ENCODE peak calls at places on chromosomes 4 and X, in nine cellular contexts. One of them, this sample, is unnamed.

GRCh38 chr4:121278811-121279368 is 101.9 kb downstream of the QRFPR start:
- DNase-seq in endodermal cell: no peak
- DNase-seq in lower lobe of right lung: no peak
- DNase-seq in WTC11: no peak
- DNase-seq in lung: no peak
- DNase-seq in upper lobe of left lung: no peak
- DNase-seq in MCF 10A: no peak
- DNase-seq in AG09309: peak
- DNase-seq in GM12878: peak
- DNase-seq in this sample: no peak

GRCh38 chr4:36111180-36111579 is 133.1 kb downstream of the ARAP2 start:
- DNase-seq in endodermal cell: no peak
- DNase-seq in lower lobe of right lung: no peak
- DNase-seq in WTC11: no peak
- DNase-seq in lung: no peak
- DNase-seq in upper lobe of left lung: no peak
- DNase-seq in MCF 10A: peak
- DNase-seq in AG09309: no peak
- DNase-seq in GM12878: no peak
- DNase-seq in this sample: no peak

GRCh38 chr4:83191026-83191425 is 76.5 kb upstream of the PLAC8 start:
- DNase-seq in endodermal cell: no peak
- DNase-seq in lower lobe of right lung: no peak
- DNase-seq in WTC11: no peak
- DNase-seq in lung: no peak
- DNase-seq in upper lobe of left lung: no peak
- DNase-seq in MCF 10A: no peak
- DNase-seq in AG09309: no peak
- DNase-seq in GM12878: no peak
- DNase-seq in this sample: no peak

GRCh38 chr4:185357220-185357619 is 38.5 kb downstream of the LRP2BP start:
- DNase-seq in endodermal cell: no peak
- DNase-seq in lower lobe of right lung: no peak
- DNase-seq in WTC11: no peak
- DNase-seq in lung: no peak
- DNase-seq in upper lobe of left lung: no peak
- DNase-seq in MCF 10A: no peak
- DNase-seq in AG09309: peak
- DNase-seq in GM12878: no peak
- DNase-seq in this sample: no peak

GRCh38 chr4:38189445-38189844 is 229.2 kb downstream of the PTTG2 start:
- DNase-seq in endodermal cell: no peak
- DNase-seq in lower lobe of right lung: no peak
- DNase-seq in WTC11: no peak
- DNase-seq in lung: no peak
- DNase-seq in upper lobe of left lung: no peak
- DNase-seq in MCF 10A: peak
- DNase-seq in AG09309: peak
- DNase-seq in GM12878: no peak
- DNase-seq in this sample: no peak

GRCh38 chr4:20026456-20026855 is 225.2 kb upstream of the SLIT2 start:
- DNase-seq in endodermal cell: no peak
- DNase-seq in lower lobe of right lung: no peak
- DNase-seq in WTC11: no peak
- DNase-seq in lung: no peak
- DNase-seq in upper lobe of left lung: no peak
- DNase-seq in MCF 10A: no peak
- DNase-seq in AG09309: peak
- DNase-seq in GM12878: no peak
- DNase-seq in this sample: no peak

GRCh38 chrX:68894513-68895338 is 65.9 kb downstream of the EFNB1 start:
- DNase-seq in endodermal cell: peak
- DNase-seq in lower lobe of right lung: peak
- DNase-seq in WTC11: no peak
- DNase-seq in lung: peak
- DNase-seq in upper lobe of left lung: peak
- DNase-seq in MCF 10A: peak
- DNase-seq in AG09309: no peak
- DNase-seq in GM12878: no peak
- DNase-seq in this sample: no peak

GRCh38 chr4:106530816-106531215 is 162.2 kb upstream of the GIMD1 start:
- DNase-seq in endodermal cell: no peak
- DNase-seq in lower lobe of right lung: no peak
- DNase-seq in WTC11: no peak
- DNase-seq in lung: no peak
- DNase-seq in upper lobe of left lung: no peak
- DNase-seq in MCF 10A: no peak
- DNase-seq in AG09309: peak
- DNase-seq in GM12878: no peak
- DNase-seq in this sample: no peak

GRCh38 chrX:443676-444210 is 57.0 kb upstream of the PPP2R3B start:
- DNase-seq in endodermal cell: no peak
- DNase-seq in lower lobe of right lung: no peak
- DNase-seq in WTC11: no peak
- DNase-seq in lung: no peak
- DNase-seq in upper lobe of left lung: no peak
- DNase-seq in MCF 10A: no peak
- DNase-seq in AG09309: no peak
- DNase-seq in GM12878: no peak
- DNase-seq in this sample: no peak

GRCh38 chrX:47351706-47352105 is 18.7 kb upstream of the ZNF157 start:
- DNase-seq in endodermal cell: no peak
- DNase-seq in lower lobe of right lung: no peak
- DNase-seq in WTC11: no peak
- DNase-seq in lung: no peak
- DNase-seq in upper lobe of left lung: no peak
- DNase-seq in MCF 10A: peak
- DNase-seq in AG09309: no peak
- DNase-seq in GM12878: no peak
- DNase-seq in this sample: no peak

GRCh38 chrX:41734530-41734929 is 10.5 kb downstream of the GPR82 start:
- DNase-seq in endodermal cell: peak
- DNase-seq in lower lobe of right lung: no peak
- DNase-seq in WTC11: no peak
- DNase-seq in lung: no peak
- DNase-seq in upper lobe of left lung: no peak
- DNase-seq in MCF 10A: peak
- DNase-seq in AG09309: no peak
- DNase-seq in GM12878: no peak
- DNase-seq in this sample: no peak

DNA sequence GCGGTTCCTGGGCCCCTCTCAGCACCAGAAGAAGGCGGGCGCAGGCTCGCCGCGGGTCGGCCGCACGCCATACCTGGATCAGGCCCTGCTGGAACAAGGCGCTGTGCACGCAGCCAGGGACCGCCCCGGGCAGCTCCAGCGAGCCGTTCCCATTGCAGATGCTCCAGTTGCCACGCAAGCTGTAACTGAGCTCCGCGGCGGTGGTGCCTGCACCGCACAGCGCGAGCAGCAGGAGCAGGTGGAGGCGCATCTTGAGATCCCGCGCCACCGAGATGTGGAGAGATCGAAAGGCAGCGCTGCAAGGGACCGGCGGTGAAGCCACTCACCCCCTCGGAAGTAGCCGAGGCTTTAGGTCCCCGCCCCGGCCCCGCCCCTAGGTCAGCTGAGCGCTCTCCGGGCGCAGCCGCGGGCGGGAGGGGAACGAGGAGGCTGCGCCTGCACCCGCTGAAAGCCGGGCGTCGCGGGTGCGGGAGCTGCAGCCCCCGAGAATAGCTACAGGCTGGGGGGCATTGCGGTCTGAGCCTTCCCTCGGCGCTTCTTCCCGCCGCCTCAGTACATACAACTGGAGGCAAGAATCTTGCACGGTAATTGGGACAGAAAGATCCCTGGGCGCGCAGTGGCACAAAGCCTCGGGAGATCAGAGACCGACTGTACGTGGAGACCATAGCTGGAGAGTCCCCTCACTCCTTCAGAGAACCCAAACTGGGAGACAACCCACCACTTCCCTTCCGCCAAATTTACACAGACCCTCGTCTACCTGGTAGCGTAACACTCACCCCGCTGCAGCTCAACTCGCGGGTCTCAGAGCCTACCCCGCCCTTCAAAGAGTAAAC is at the start of gene MANBA:
- DNase-seq in endodermal cell: peak
- DNase-seq in lower lobe of right lung: peak
- DNase-seq in WTC11: peak
- DNase-seq in lung: peak
- DNase-seq in upper lobe of left lung: peak
- DNase-seq in MCF 10A: peak
- DNase-seq in AG09309: no peak
- DNase-seq in GM12878: no peak
- DNase-seq in this sample: peak
- TF ChIP-seq CTCF in endodermal cell: peak
- TF ChIP-seq CTCF in lower lobe of right lung: no peak
- TF ChIP-seq CTCF in WTC11: no peak
- TF ChIP-seq CTCF in lung: no peak
- TF ChIP-seq CTCF in upper lobe of left lung: no peak
- TF ChIP-seq CTCF in MCF 10A: no peak
- TF ChIP-seq CTCF in AG09309: no peak
- TF ChIP-seq CTCF in GM12878: no peak
- TF ChIP-seq CTCF in this sample: no peak

DNA sequence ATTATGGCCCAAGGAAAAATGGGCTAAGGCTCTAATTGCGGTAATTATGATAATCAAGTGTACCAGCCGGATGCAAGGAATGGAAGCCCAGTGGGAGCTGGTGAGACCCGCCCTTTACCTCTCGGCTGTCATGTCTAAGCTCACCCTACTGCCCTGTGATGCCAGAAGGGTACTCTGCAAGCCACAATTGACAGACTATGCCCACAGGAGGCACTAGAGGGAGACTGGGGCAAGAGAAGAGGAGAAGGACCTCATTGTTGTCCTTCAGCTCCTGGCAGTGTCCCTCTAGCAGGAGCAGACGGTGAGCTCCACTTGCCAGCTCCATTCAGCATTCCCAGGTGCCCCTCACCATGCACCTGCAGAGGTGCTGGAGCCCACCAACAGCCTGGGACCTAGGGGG is 141.8 kb downstream of the SMIM20 start:
- DNase-seq in endodermal cell: peak
- DNase-seq in lower lobe of right lung: no peak
- DNase-seq in WTC11: no peak
- DNase-seq in lung: no peak
- DNase-seq in upper lobe of left lung: no peak
- DNase-seq in MCF 10A: no peak
- DNase-seq in AG09309: no peak
- DNase-seq in GM12878: no peak
- DNase-seq in this sample: no peak
- TF ChIP-seq CTCF in endodermal cell: peak
- TF ChIP-seq CTCF in lower lobe of right lung: no peak
- TF ChIP-seq CTCF in WTC11: no peak
- TF ChIP-seq CTCF in lung: no peak
- TF ChIP-seq CTCF in upper lobe of left lung: no peak
- TF ChIP-seq CTCF in MCF 10A: no peak
- TF ChIP-seq CTCF in AG09309: no peak
- TF ChIP-seq CTCF in GM12878: peak
- TF ChIP-seq CTCF in this sample: no peak

DNA sequence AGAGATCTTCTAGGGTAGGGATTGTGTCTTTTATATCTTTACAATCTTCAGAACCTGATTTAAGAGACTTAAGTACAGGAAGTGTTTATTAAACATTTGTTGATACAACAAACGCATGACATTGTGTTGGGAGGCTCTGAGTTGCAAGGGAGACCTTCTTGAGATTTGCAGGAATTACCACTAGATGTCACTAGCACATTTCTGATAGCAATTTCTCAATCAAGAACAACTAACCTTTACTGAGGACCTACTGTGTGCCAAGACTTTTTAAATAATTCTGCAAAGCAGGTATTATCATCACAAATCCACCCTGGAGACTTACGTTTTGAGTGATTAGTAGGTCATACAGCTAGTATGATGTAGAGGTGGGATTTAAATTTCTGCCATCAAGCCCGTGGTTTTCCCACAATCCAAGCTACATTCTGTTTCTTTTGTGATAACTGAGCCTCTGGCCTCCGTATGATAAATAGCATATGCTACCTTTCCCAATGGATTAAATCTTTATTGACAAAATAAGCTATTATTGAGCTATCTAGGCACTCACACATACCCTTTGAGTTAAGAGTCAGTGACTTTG is 986.0 kb downstream of the CCSER1 start:
- DNase-seq in endodermal cell: no peak
- DNase-seq in lower lobe of right lung: no peak
- DNase-seq in WTC11: no peak
- DNase-seq in lung: no peak
- DNase-seq in upper lobe of left lung: no peak
- DNase-seq in MCF 10A: peak
- DNase-seq in AG09309: no peak
- DNase-seq in GM12878: peak
- DNase-seq in this sample: no peak
- TF ChIP-seq CTCF in endodermal cell: peak
- TF ChIP-seq CTCF in lower lobe of right lung: peak
- TF ChIP-seq CTCF in WTC11: peak
- TF ChIP-seq CTCF in lung: no peak
- TF ChIP-seq CTCF in upper lobe of left lung: no peak
- TF ChIP-seq CTCF in MCF 10A: peak
- TF ChIP-seq CTCF in AG09309: peak
- TF ChIP-seq CTCF in GM12878: peak
- TF ChIP-seq CTCF in this sample: peak

GRCh38 chr4:66330125-66330524 is 659.8 kb upstream of the EPHA5 start:
- DNase-seq in endodermal cell: no peak
- DNase-seq in lower lobe of right lung: no peak
- DNase-seq in WTC11: no peak
- DNase-seq in lung: no peak
- DNase-seq in upper lobe of left lung: no peak
- DNase-seq in MCF 10A: no peak
- DNase-seq in AG09309: no peak
- DNase-seq in GM12878: no peak
- DNase-seq in this sample: no peak
- TF ChIP-seq CTCF in endodermal cell: no peak
- TF ChIP-seq CTCF in lower lobe of right lung: no peak
- TF ChIP-seq CTCF in WTC11: no peak
- TF ChIP-seq CTCF in lung: no peak
- TF ChIP-seq CTCF in upper lobe of left lung: no peak
- TF ChIP-seq CTCF in MCF 10A: no peak
- TF ChIP-seq CTCF in AG09309: no peak
- TF ChIP-seq CTCF in GM12878: no peak
- TF ChIP-seq CTCF in this sample: no peak

DNA sequence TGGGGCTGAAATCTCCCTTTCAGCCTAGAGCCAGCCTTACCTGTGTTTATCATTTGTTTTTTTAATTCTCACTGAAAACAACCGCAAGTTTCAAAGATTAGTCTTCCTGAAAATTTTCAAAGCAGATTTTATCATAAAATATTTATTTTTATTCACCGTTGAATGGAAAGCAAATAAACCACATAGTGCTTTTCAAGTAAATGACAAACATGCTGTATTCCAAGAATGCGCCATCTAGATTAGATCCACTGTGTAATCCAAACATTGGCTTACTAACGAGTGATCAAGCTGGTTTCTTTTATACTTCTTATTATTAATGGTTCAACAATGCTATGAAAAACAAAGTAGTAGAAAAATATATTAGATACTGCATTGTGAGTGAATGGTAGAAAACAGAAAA is 1176.2 kb upstream of the IGFBP7 start:
- DNase-seq in endodermal cell: no peak
- DNase-seq in lower lobe of right lung: no peak
- DNase-seq in WTC11: no peak
- DNase-seq in lung: no peak
- DNase-seq in upper lobe of left lung: no peak
- DNase-seq in MCF 10A: no peak
- DNase-seq in AG09309: no peak
- DNase-seq in GM12878: no peak
- DNase-seq in this sample: no peak
- TF ChIP-seq CTCF in endodermal cell: no peak
- TF ChIP-seq CTCF in lower lobe of right lung: no peak
- TF ChIP-seq CTCF in WTC11: no peak
- TF ChIP-seq CTCF in lung: no peak
- TF ChIP-seq CTCF in upper lobe of left lung: no peak
- TF ChIP-seq CTCF in MCF 10A: no peak
- TF ChIP-seq CTCF in AG09309: no peak
- TF ChIP-seq CTCF in GM12878: no peak
- TF ChIP-seq CTCF in this sample: no peak

GRCh38 chrX:131747173-131747572 is 203.3 kb downstream of the OR13H1 start:
- DNase-seq in endodermal cell: no peak
- DNase-seq in lower lobe of right lung: no peak
- DNase-seq in WTC11: no peak
- DNase-seq in lung: peak
- DNase-seq in upper lobe of left lung: peak
- DNase-seq in MCF 10A: peak
- DNase-seq in AG09309: peak
- DNase-seq in GM12878: peak
- DNase-seq in this sample: peak
- TF ChIP-seq CTCF in endodermal cell: no peak
- TF ChIP-seq CTCF in lower lobe of right lung: no peak
- TF ChIP-seq CTCF in WTC11: no peak
- TF ChIP-seq CTCF in lung: peak
- TF ChIP-seq CTCF in upper lobe of left lung: peak
- TF ChIP-seq CTCF in MCF 10A: peak
- TF ChIP-seq CTCF in AG09309: peak
- TF ChIP-seq CTCF in GM12878: peak
- TF ChIP-seq CTCF in this sample: no peak

This sample was measured in D721Med.